ENCODE peak calls at places on chromosomes 13 and 19, in eight cellular contexts. K is psoas muscle; Z is CD4-positive, alpha-beta T cell; U is thoracic aorta; T is cardiac fibroblast; B is astrocyte of the cerebellum; F is MCF 10A; D is astrocyte of the spinal cord. S is an unnamed sample.
A peak's percentile ranks its signal among the peaks of the same experiment; 100 is the strongest.

GRCh38 chr19:48110350-48110966 is at the start of gene PLA2G4C:
- DNase-seq in K (peak; percentile 93), Z (peak; percentile 74), U (peak; percentile 63), T (peak; percentile 93), B (peak; percentile 71), F (peak; percentile 87), D (peak; percentile 90), S (peak; percentile 72)

GRCh38 chr19:16889429-16889882 is 657 bp downstream of the F2RL3 start:
- DNase-seq in K (no peak), Z (no peak), U (no peak), T (no peak), B (no peak), F (peak; percentile 40), D (no peak), S (no peak)

GRCh38 chr19:30695171-30695875 is 323.1 kb downstream of the ZNF536 start:
- DNase-seq in K (no peak), Z (no peak), U (no peak), T (no peak), B (no peak), F (no peak), D (no peak), S (no peak)

GRCh38 chr13:35990196-35990595 is 141.0 kb downstream of the DCLK1 start:
- DNase-seq in K (no peak), Z (no peak), U (no peak), T (no peak), B (no peak), F (no peak), D (no peak), S (no peak)

GRCh38 chr19:12783849-12784393 is 7.4 kb upstream of the JUNB start:
- DNase-seq in K (peak; percentile 59), Z (no peak), U (no peak), T (peak; percentile 27), B (no peak), F (peak; percentile 58), D (no peak), S (no peak)

GRCh38 chr13:52744842-52745241 is 5.2 kb upstream of the CNMD start:
- DNase-seq in K (no peak), Z (no peak), U (no peak), T (no peak), B (no peak), F (no peak), D (no peak), S (no peak)

GRCh38 chr13:52743988-52744387 is 4.4 kb upstream of the CNMD start:
- DNase-seq in K (no peak), Z (no peak), U (no peak), T (no peak), B (no peak), F (no peak), D (no peak), S (no peak)

GRCh38 chr19:3611841-3612240 is 5.2 kb upstream of the TBXA2R start:
- DNase-seq in K (no peak), Z (no peak), U (no peak), T (no peak), B (no peak), F (no peak), D (no peak), S (no peak)

GRCh38 chr19:28985201-28985600 is 227.8 kb downstream of the UQCRFS1 start:
- DNase-seq in K (no peak), Z (no peak), U (no peak), T (no peak), B (no peak), F (no peak), D (no peak), S (no peak)

GRCh38 chr19:28981994-28982393 is 231.0 kb downstream of the UQCRFS1 start:
- DNase-seq in K (no peak), Z (no peak), U (no peak), T (no peak), B (no peak), F (no peak), D (no peak), S (no peak)

GRCh38 chr19:28984315-28984714 is 228.6 kb downstream of the UQCRFS1 start:
- DNase-seq in K (no peak), Z (no peak), U (no peak), T (no peak), B (no peak), F (no peak), D (no peak), S (no peak)

GRCh38 chr19:28977826-28978225 is 235.1 kb downstream of the UQCRFS1 start:
- DNase-seq in K (no peak), Z (no peak), U (no peak), T (no peak), B (no peak), F (no peak), D (no peak), S (no peak)

GRCh38 chr19:28980236-28980868 is 232.6 kb downstream of the UQCRFS1 start:
- DNase-seq in K (no peak), Z (no peak), U (no peak), T (peak; percentile 75), B (no peak), F (no peak), D (no peak), S (no peak)
- TF ChIP-seq CTCF in K (no peak), Z (no peak), U (no peak), T (peak; percentile 78), B (peak; percentile 12), F (no peak), D (no peak), S (no peak)

GRCh38 chr13:101343128-101343787 is 73.0 kb downstream of the NALCN start:
- DNase-seq in K (no peak), Z (no peak), U (no peak), T (peak; percentile 62), B (no peak), F (peak; percentile 4), D (no peak), S (no peak)
- TF ChIP-seq CTCF in K (no peak), Z (no peak), U (no peak), T (no peak), B (no peak), F (no peak), D (no peak), S (no peak)

DNA sequence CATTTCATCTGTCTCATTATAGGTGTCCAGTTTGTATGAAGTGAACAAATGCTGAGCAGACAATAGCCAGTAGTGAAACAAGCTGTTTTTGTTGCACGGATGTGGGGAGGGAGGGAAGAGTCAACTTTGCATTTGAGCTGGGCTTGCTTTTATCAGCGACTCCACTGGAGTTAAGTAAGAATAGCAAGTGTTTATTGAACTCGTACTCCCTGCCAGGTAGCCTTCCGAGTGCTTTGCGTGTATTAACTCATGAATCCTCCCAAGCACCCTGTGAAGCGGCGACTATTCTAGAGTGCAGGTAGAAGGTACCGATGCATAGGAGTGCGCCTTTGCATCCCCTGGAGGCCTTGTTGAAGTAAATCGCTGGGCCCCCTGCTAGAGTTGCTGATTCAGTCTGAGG is 4.7 kb upstream of the ZNF444 start:
- DNase-seq in K (no peak), Z (no peak), U (no peak), T (no peak), B (no peak), F (no peak), D (no peak), S (no peak)
- TF ChIP-seq CTCF in K (no peak), Z (no peak), U (no peak), T (no peak), B (no peak), F (no peak), D (no peak), S (no peak)

GRCh38 chr19:8116437-8117293 is 32.7 kb downstream of the FBN3 start:
- DNase-seq in K (no peak), Z (no peak), U (no peak), T (no peak), B (no peak), F (peak; percentile 39), D (no peak), S (no peak)
- TF ChIP-seq CTCF in K (no peak), Z (no peak), U (no peak), T (no peak), B (no peak), F (no peak), D (no peak), S (no peak)

GRCh38 chr19:6460099-6460884 is 700 bp upstream of the SLC25A23 start:
- DNase-seq in K (peak; percentile 99), Z (peak; percentile 97), U (peak; percentile 89), T (peak; percentile 98), B (peak; percentile 97), F (peak; percentile 99), D (peak; percentile 98), S (peak; percentile 92)
- TF ChIP-seq CTCF in K (peak; percentile 50), Z (peak; percentile 75), U (peak; percentile 67), T (peak; percentile 36), B (peak; percentile 81), F (peak; percentile 22), D (peak; percentile 62), S (peak; percentile 72)

GRCh38 chr13:108086678-108087077 is 128.7 kb downstream of the LIG4 start:
- DNase-seq in K (no peak), Z (no peak), U (no peak), T (no peak), B (no peak), F (peak; percentile 38), D (peak; percentile 5), S (no peak)
- TF ChIP-seq CTCF in K (no peak), Z (no peak), U (no peak), T (no peak), B (peak; percentile 16), F (peak; percentile 7), D (peak; percentile 21), S (no peak)